ENCODE peak calls at places on chromosome 2, in ten cellular contexts. D is A549; F is thyroid gland; K is right cardiac atrium; G is lower lobe of right lung; Y is endodermal cell; X is PC-9; J is adrenal gland; W is CD4-positive, CD25-positive, alpha-beta regulatory T cell; N is colonic mucosa. V is an unnamed sample.

GRCh38 chr2:65281626-65282351 is 54.2 kb downstream of the ACTR2 start:
- DNase-seq in G (no peak), F (no peak), D (no peak), K (peak; percentile 74), N (no peak), J (no peak), W (no peak), Y (peak; percentile 66), X (no peak), V (no peak)

GRCh38 chr2:241762933-241763369 is 13.7 kb upstream of the GAL3ST2 start:
- DNase-seq in W (no peak), X (no peak), G (no peak), Y (peak; percentile 35), N (no peak), D (no peak), J (no peak), F (no peak), K (peak; percentile 42), V (no peak)

GRCh38 chr2:222715729-222716128 is 44.3 kb downstream of the MOGAT1 start:
- DNase-seq in F (no peak), G (no peak), J (no peak), D (no peak), Y (no peak), W (no peak), K (no peak), N (peak; percentile 54), X (no peak), V (no peak)

GRCh38 chr2:62137431-62137830 is 58.5 kb upstream of the B3GNT2 start:
- DNase-seq in W (no peak), Y (no peak), G (no peak), J (peak; percentile 11), X (no peak), D (no peak), K (no peak), F (no peak), N (no peak), V (no peak)

GRCh38 chr2:120442923-120443571 is 97.1 kb downstream of the INHBB start:
- DNase-seq in Y (peak; percentile 98), K (peak; percentile 74), W (no peak), X (peak; percentile 82), D (peak; percentile 18), G (peak; percentile 89), J (no peak), N (peak; percentile 89), F (peak; percentile 87), V (no peak)

GRCh38 chr2:36780231-36780808 is 83.8 kb downstream of the VIT start:
- DNase-seq in J (no peak), K (no peak), G (no peak), Y (no peak), W (peak; percentile 50), D (peak; percentile 58), X (peak; percentile 49), N (no peak), F (no peak), V (peak; percentile 68)

GRCh38 chr2:55550368-55551102 is 31.0 kb downstream of the CFAP36 start:
- DNase-seq in F (no peak), X (peak; percentile 33), Y (no peak), W (no peak), N (no peak), J (no peak), K (no peak), D (no peak), G (no peak), V (peak; percentile 63)

GRCh38 chr2:195505701-195506100 is 151.3 kb upstream of the SLC39A10 start:
- DNase-seq in G (no peak), D (no peak), F (no peak), Y (no peak), K (no peak), N (no peak), J (no peak), W (no peak), X (no peak), V (no peak)

GRCh38 chr2:110997646-110998045 is 123.1 kb upstream of the BCL2L11 start:
- DNase-seq in K (no peak), N (peak; percentile 46), F (peak; percentile 71), D (no peak), J (no peak), W (no peak), X (no peak), G (no peak), Y (no peak), V (no peak)
- H3K27ac ChIP-seq in K (no peak overlapping the region), N (no peak overlapping the region), F (peak overlapping the region; percentile 71), D (no peak overlapping the region), J (no peak overlapping the region), W (no peak overlapping the region), X (no peak overlapping the region), G (no peak overlapping the region), Y (no peak overlapping the region), V (no peak overlapping the region)

GRCh38 chr2:47012189-47012588 is 96.6 kb upstream of the MCFD2 start:
- DNase-seq in N (no peak), W (no peak), Y (no peak), F (no peak), K (peak; percentile 32), X (no peak), G (no peak), J (no peak), D (no peak), V (no peak)

GRCh38 chr2:47011696-47012095 is 96.1 kb upstream of the MCFD2 start:
- DNase-seq in X (no peak), W (no peak), D (no peak), Y (no peak), K (peak; percentile 34), J (no peak), N (no peak), F (no peak), G (no peak), V (no peak)

GRCh38 chr2:47013383-47013782 is 97.8 kb upstream of the MCFD2 start:
- DNase-seq in D (no peak), N (no peak), F (no peak), K (no peak), G (no peak), Y (no peak), W (no peak), J (no peak), X (no peak), V (no peak)

GRCh38 chr2:47011264-47011663 is 95.7 kb upstream of the MCFD2 start:
- DNase-seq in K (no peak), N (no peak), J (no peak), W (no peak), D (no peak), F (no peak), Y (no peak), X (no peak), G (no peak), V (no peak)

DNA sequence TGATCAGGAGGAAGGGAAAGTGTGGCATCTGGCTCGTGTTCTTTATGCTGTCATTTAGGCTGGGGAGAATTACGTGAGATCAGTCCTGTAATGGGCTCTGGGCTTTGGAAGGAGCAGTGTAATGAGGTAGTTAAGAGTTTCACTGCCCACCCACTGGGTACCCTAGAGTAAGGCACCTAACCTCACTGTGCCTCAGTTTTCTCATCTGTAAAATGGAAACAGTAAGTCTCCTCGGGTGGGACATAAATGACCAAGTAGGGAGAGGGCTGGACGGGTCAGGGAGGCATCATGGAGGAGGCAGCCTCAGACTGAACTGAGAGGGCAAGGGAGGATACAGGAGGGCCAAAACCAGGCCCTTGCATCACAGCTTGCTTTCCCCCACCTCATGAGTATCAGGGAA is 97.3 kb upstream of the MCFD2 start:
- DNase-seq in J (no peak), K (no peak), N (no peak), D (no peak), G (no peak), W (no peak), Y (no peak), F (no peak), X (no peak), V (no peak)
- H3K4me3 ChIP-seq in J (no peak overlapping the region), K (no peak overlapping the region), N (no peak overlapping the region), D (no peak overlapping the region), G (no peak overlapping the region), W (no peak overlapping the region), Y (no peak overlapping the region), F (no peak overlapping the region), X (no peak overlapping the region), V (no peak overlapping the region)

GRCh38 chr2:232363784-232364615 is 14.6 kb upstream of the ALPP start:
- DNase-seq in X (no peak), N (no peak), Y (no peak), F (peak; percentile 36), D (no peak), J (no peak), W (peak; percentile 8), G (no peak), K (no peak), V (no peak)

GRCh38 chr2:232367016-232367415 is 11.5 kb upstream of the ALPP start:
- DNase-seq in W (no peak), N (no peak), D (no peak), J (no peak), K (no peak), Y (no peak), F (no peak), X (no peak), G (no peak), V (no peak)

GRCh38 chr2:232365621-232366321 is 12.8 kb upstream of the ALPP start:
- DNase-seq in N (no peak), F (no peak), Y (peak; percentile 90), J (no peak), G (no peak), D (peak; percentile 76), K (no peak), W (no peak), X (peak; percentile 84), V (no peak)

GRCh38 chr2:232362174-232362913 is 16.2 kb upstream of the ALPP start:
- DNase-seq in K (no peak), G (no peak), D (no peak), F (no peak), Y (no peak), X (no peak), W (no peak), N (no peak), J (no peak), V (no peak)

DNA sequence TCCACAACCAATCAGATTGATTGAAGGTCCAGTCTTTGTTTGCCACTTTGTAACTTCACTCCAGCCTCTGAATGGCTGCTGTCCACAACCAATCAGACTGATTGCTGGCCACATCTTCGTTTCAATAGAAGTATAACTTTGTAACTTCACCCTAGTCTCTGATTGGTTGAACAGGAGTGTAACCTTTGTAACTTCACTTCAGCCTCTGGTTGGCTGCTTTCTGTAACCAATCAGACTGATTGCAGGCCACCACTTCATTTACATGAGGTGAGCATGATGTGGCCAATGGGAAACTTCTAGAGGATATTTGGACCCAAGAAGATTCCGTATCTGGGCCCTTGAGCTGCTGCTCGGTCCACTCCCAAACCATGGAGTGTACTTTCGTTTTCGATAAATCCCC is 16.9 kb upstream of the ALPP start:
- DNase-seq in D (no peak), J (no peak), K (no peak), N (no peak), Y (no peak), F (no peak), W (no peak), X (no peak), G (no peak), V (no peak)
- H3K27ac ChIP-seq in D (no peak overlapping the region), J (no peak overlapping the region), K (no peak overlapping the region), N (no peak overlapping the region), Y (no peak overlapping the region), F (no peak overlapping the region), W (no peak overlapping the region), X (no peak overlapping the region), G (no peak overlapping the region), V (no peak overlapping the region)

DNA sequence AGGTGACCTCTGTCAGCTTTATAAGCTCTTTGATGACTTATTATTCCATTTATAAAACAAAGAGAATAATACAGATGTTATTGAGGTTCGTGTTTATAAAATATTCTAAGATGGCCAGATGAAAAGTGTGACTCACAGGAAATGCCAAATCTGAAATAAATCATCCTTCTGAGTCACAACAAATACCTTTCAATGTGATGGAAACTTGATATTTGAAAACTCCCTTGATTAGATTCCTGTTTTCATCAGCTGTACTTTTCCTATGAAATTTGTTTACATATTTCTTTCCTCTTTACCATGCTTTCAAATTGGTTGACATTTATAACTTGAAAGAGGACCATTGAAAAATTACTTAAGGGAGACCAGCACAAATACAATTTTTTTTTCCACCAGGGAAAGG is 30.6 kb upstream of the PPP1R1C start:
- DNase-seq in K (no peak), Y (no peak), F (no peak), G (no peak), W (no peak), D (peak; percentile 54), N (no peak), X (peak; percentile 77), J (no peak), V (no peak)
- H3K4me3 ChIP-seq in K (no peak overlapping the region), Y (no peak overlapping the region), F (no peak overlapping the region), G (peak overlapping the region; percentile 23), W (no peak overlapping the region), D (peak overlapping the region; percentile 46), N (no peak overlapping the region), X (no peak overlapping the region), J (no peak overlapping the region), V (no peak overlapping the region)

V was measured in SJSA1.